ENCODE peak calls at places on chromosomes 6 and 20, in nine cellular contexts. One of them, this sample, is unnamed.

GRCh38 chr6:51753635-51754034 is 333.8 kb downstream of the PKHD1 start:
- DNase-seq in IMR-90: no peak
- DNase-seq in AG09309: no peak
- DNase-seq in lower lobe of right lung: peak; percentile 43
- DNase-seq in AG04450: no peak
- DNase-seq in epithelial cell of proximal tubule: no peak
- DNase-seq in Panc1: no peak
- DNase-seq in sigmoid colon: no peak
- DNase-seq in foreskin fibroblast: no peak
- DNase-seq in this sample: no peak

GRCh38 chr6:8082954-8083858 is 19.0 kb upstream of the BLOC1S5 start:
- DNase-seq in foreskin fibroblast: peak; percentile 86
- DNase-seq in lower lobe of right lung: no peak
- DNase-seq in IMR-90: peak; percentile 96
- DNase-seq in Panc1: no peak
- DNase-seq in AG09309: peak; percentile 86
- DNase-seq in AG04450: peak; percentile 59
- DNase-seq in sigmoid colon: no peak
- DNase-seq in epithelial cell of proximal tubule: peak; percentile 79
- DNase-seq in this sample: peak; percentile 76

GRCh38 chr6:136669299-136669699 is 119.1 kb upstream of the MAP7 start:
- DNase-seq in AG04450: peak; percentile 73
- DNase-seq in epithelial cell of proximal tubule: peak; percentile 91
- DNase-seq in IMR-90: peak; percentile 89
- DNase-seq in foreskin fibroblast: peak; percentile 93
- DNase-seq in Panc1: no peak
- DNase-seq in AG09309: peak; percentile 82
- DNase-seq in lower lobe of right lung: no peak
- DNase-seq in sigmoid colon: no peak
- DNase-seq in this sample: peak; percentile 90

GRCh38 chr20:59403261-59403961 is 103.0 kb downstream of the EDN3 start:
- DNase-seq in IMR-90: no peak
- DNase-seq in AG04450: no peak
- DNase-seq in sigmoid colon: no peak
- DNase-seq in foreskin fibroblast: peak; percentile 12
- DNase-seq in lower lobe of right lung: peak; percentile 55
- DNase-seq in AG09309: no peak
- DNase-seq in Panc1: no peak
- DNase-seq in epithelial cell of proximal tubule: no peak
- DNase-seq in this sample: no peak

GRCh38 chr20:43691928-43692524 is 25.1 kb downstream of the MYBL2 start:
- DNase-seq in sigmoid colon: no peak
- DNase-seq in AG04450: no peak
- DNase-seq in epithelial cell of proximal tubule: no peak
- DNase-seq in Panc1: peak; percentile 27
- DNase-seq in lower lobe of right lung: no peak
- DNase-seq in IMR-90: peak; percentile 18
- DNase-seq in foreskin fibroblast: peak; percentile 56
- DNase-seq in AG09309: peak; percentile 13
- DNase-seq in this sample: no peak

GRCh38 chr20:62880935-62881661 is 19.5 kb upstream of the TCFL5 start:
- DNase-seq in IMR-90: no peak
- DNase-seq in foreskin fibroblast: no peak
- DNase-seq in AG04450: no peak
- DNase-seq in lower lobe of right lung: no peak
- DNase-seq in Panc1: no peak
- DNase-seq in sigmoid colon: no peak
- DNase-seq in AG09309: no peak
- DNase-seq in epithelial cell of proximal tubule: no peak
- DNase-seq in this sample: no peak

GRCh38 chr20:23114018-23114417 is 27.9 kb upstream of the CD93 start:
- DNase-seq in IMR-90: no peak
- DNase-seq in epithelial cell of proximal tubule: no peak
- DNase-seq in AG04450: no peak
- DNase-seq in lower lobe of right lung: peak; percentile 70
- DNase-seq in Panc1: no peak
- DNase-seq in sigmoid colon: no peak
- DNase-seq in foreskin fibroblast: no peak
- DNase-seq in AG09309: no peak
- DNase-seq in this sample: no peak

GRCh38 chr20:49045440-49046086 is 549 bp upstream of the CSE1L start:
- DNase-seq in AG04450: no peak
- DNase-seq in sigmoid colon: peak; percentile 73
- DNase-seq in epithelial cell of proximal tubule: no peak
- DNase-seq in IMR-90: peak; percentile 6
- DNase-seq in AG09309: no peak
- DNase-seq in foreskin fibroblast: peak; percentile 36
- DNase-seq in Panc1: no peak
- DNase-seq in lower lobe of right lung: peak; percentile 68
- DNase-seq in this sample: no peak

GRCh38 chr6:19297880-19298279 is 539.3 kb upstream of the ID4 start:
- DNase-seq in AG09309: no peak
- DNase-seq in IMR-90: no peak
- DNase-seq in AG04450: no peak
- DNase-seq in sigmoid colon: no peak
- DNase-seq in epithelial cell of proximal tubule: no peak
- DNase-seq in foreskin fibroblast: no peak
- DNase-seq in Panc1: no peak
- DNase-seq in lower lobe of right lung: no peak
- DNase-seq in this sample: no peak

DNA sequence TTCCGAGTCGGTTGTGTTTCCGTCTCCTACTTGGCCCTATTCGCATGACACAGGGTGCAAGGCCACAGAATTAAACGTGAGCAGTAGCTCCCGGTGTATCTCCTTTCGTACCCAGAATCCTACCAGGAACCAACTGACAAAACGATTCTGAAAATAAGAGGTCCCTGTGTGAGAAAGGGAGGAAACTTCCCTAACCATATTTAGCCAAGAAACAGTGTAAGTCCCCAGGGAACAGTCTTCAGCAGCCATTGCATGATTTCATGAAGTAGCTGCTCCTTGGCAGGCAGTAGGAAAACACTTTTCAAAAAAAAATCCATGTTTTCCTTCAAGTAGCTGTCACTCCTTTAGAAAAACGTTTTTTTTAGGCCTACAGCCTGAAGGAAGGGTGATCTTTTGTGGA is 46.9 kb downstream of the PDE10A start:
- DNase-seq in AG09309: no peak
- DNase-seq in sigmoid colon: no peak
- DNase-seq in foreskin fibroblast: no peak
- DNase-seq in Panc1: no peak
- DNase-seq in lower lobe of right lung: no peak
- DNase-seq in AG04450: no peak
- DNase-seq in epithelial cell of proximal tubule: no peak
- DNase-seq in IMR-90: peak; percentile 18
- DNase-seq in this sample: peak; percentile 32
- H3K4me3 ChIP-seq in AG09309: no peak overlapping the region
- H3K4me3 ChIP-seq in sigmoid colon: peak overlapping the region; percentile 38
- H3K4me3 ChIP-seq in foreskin fibroblast: no peak overlapping the region
- H3K4me3 ChIP-seq in Panc1: no peak overlapping the region
- H3K4me3 ChIP-seq in lower lobe of right lung: no peak overlapping the region
- H3K4me3 ChIP-seq in AG04450: no peak overlapping the region
- H3K4me3 ChIP-seq in epithelial cell of proximal tubule: no peak overlapping the region
- H3K4me3 ChIP-seq in IMR-90: no peak overlapping the region
- H3K4me3 ChIP-seq in this sample: no peak overlapping the region

GRCh38 chr6:138162947-138163569 is 1.3 kb downstream of the ARFGEF3 start:
- DNase-seq in IMR-90: no peak
- DNase-seq in AG04450: no peak
- DNase-seq in lower lobe of right lung: no peak
- DNase-seq in epithelial cell of proximal tubule: no peak
- DNase-seq in sigmoid colon: no peak
- DNase-seq in Panc1: no peak
- DNase-seq in foreskin fibroblast: no peak
- DNase-seq in AG09309: no peak
- DNase-seq in this sample: no peak

GRCh38 chr6:138160329-138161117 is 1.2 kb upstream of the ARFGEF3 start:
- DNase-seq in Panc1: no peak
- DNase-seq in AG09309: no peak
- DNase-seq in sigmoid colon: no peak
- DNase-seq in IMR-90: no peak
- DNase-seq in lower lobe of right lung: no peak
- DNase-seq in foreskin fibroblast: no peak
- DNase-seq in AG04450: no peak
- DNase-seq in epithelial cell of proximal tubule: no peak
- DNase-seq in this sample: no peak

GRCh38 chr6:138161118-138161433 is 663 bp upstream of the ARFGEF3 start:
- DNase-seq in sigmoid colon: no peak
- DNase-seq in IMR-90: no peak
- DNase-seq in Panc1: no peak
- DNase-seq in lower lobe of right lung: no peak
- DNase-seq in epithelial cell of proximal tubule: no peak
- DNase-seq in foreskin fibroblast: no peak
- DNase-seq in AG09309: no peak
- DNase-seq in AG04450: no peak
- DNase-seq in this sample: no peak

GRCh38 chr6:138162104-138162946 is 586 bp downstream of the ARFGEF3 start:
- DNase-seq in lower lobe of right lung: peak; percentile 50
- DNase-seq in IMR-90: no peak
- DNase-seq in epithelial cell of proximal tubule: no peak
- DNase-seq in sigmoid colon: no peak
- DNase-seq in Panc1: no peak
- DNase-seq in AG09309: no peak
- DNase-seq in foreskin fibroblast: peak; percentile 57
- DNase-seq in AG04450: no peak
- DNase-seq in this sample: no peak

DNA sequence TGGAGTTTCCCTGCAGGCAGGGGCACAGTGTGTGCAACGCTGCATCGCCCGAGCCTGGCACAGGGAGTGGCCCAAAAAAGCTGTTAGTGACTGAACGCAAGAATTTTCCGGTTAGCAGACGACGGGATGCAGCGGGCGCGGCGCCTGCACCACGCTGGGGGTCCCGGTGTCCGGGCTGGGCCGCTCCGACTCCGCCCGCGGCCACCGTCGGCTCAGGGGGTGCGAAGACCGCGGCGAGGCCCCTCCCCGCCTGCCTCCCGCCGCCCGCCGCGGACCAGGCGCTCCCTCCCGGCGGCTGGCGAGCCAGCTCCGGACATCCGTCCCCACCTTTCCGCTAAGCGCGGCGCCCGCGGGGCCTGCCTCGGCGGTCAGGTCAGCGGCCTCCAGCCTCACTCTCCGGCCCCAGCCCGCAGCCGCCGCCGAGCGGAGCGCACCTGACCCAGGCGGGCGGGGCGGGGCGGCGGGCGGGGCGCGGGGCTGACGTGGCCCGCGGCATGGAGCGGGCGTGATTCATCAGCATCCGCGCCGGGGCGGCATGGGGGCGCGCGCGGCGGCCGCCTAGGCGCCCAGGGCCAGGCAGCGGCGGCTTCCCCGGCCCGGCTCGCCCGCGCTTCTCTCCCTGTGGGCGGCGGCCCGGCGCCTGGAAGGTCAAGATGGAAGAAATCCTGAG is at the start of gene ARFGEF3:
- DNase-seq in sigmoid colon: no peak
- DNase-seq in IMR-90: peak; percentile 1
- DNase-seq in lower lobe of right lung: peak; percentile 82
- DNase-seq in AG04450: no peak
- DNase-seq in Panc1: no peak
- DNase-seq in epithelial cell of proximal tubule: no peak
- DNase-seq in foreskin fibroblast: peak; percentile 71
- DNase-seq in AG09309: no peak
- DNase-seq in this sample: no peak
- H3K4me3 ChIP-seq in sigmoid colon: peak within 1 kb of the TSS; percentile 59
- H3K4me3 ChIP-seq in IMR-90: peak within 1 kb of the TSS; percentile 60
- H3K4me3 ChIP-seq in lower lobe of right lung: peak within 1 kb of the TSS; percentile 72
- H3K4me3 ChIP-seq in AG04450: peak within 1 kb of the TSS; percentile 56
- H3K4me3 ChIP-seq in Panc1: peak within 1 kb of the TSS; percentile 56
- H3K4me3 ChIP-seq in epithelial cell of proximal tubule: peak within 1 kb of the TSS; percentile 71
- H3K4me3 ChIP-seq in foreskin fibroblast: peak within 1 kb of the TSS; percentile 55
- H3K4me3 ChIP-seq in AG09309: peak within 1 kb of the TSS; percentile 44
- H3K4me3 ChIP-seq in this sample: peak within 1 kb of the TSS; percentile 71

GRCh38 chr6:105015482-105015881 is 58.6 kb downstream of the LIN28B start:
- DNase-seq in epithelial cell of proximal tubule: no peak
- DNase-seq in AG04450: peak; percentile 3
- DNase-seq in foreskin fibroblast: peak; percentile 66
- DNase-seq in lower lobe of right lung: no peak
- DNase-seq in Panc1: no peak
- DNase-seq in AG09309: peak; percentile 46
- DNase-seq in IMR-90: peak; percentile 61
- DNase-seq in sigmoid colon: no peak
- DNase-seq in this sample: peak; percentile 27

GRCh38 chr6:105024803-105025202 is 67.9 kb downstream of the LIN28B start:
- DNase-seq in sigmoid colon: no peak
- DNase-seq in Panc1: no peak
- DNase-seq in AG09309: no peak
- DNase-seq in IMR-90: no peak
- DNase-seq in foreskin fibroblast: no peak
- DNase-seq in lower lobe of right lung: no peak
- DNase-seq in AG04450: no peak
- DNase-seq in epithelial cell of proximal tubule: no peak
- DNase-seq in this sample: no peak

GRCh38 chr6:105019285-105019684 is 62.4 kb downstream of the LIN28B start:
- DNase-seq in AG09309: no peak
- DNase-seq in Panc1: no peak
- DNase-seq in foreskin fibroblast: no peak
- DNase-seq in IMR-90: no peak
- DNase-seq in sigmoid colon: no peak
- DNase-seq in lower lobe of right lung: no peak
- DNase-seq in epithelial cell of proximal tubule: no peak
- DNase-seq in AG04450: no peak
- DNase-seq in this sample: no peak

GRCh38 chr6:105022416-105022815 is 65.5 kb downstream of the LIN28B start:
- DNase-seq in AG09309: no peak
- DNase-seq in lower lobe of right lung: no peak
- DNase-seq in Panc1: no peak
- DNase-seq in AG04450: no peak
- DNase-seq in epithelial cell of proximal tubule: no peak
- DNase-seq in sigmoid colon: no peak
- DNase-seq in foreskin fibroblast: no peak
- DNase-seq in IMR-90: no peak
- DNase-seq in this sample: no peak

DNA sequence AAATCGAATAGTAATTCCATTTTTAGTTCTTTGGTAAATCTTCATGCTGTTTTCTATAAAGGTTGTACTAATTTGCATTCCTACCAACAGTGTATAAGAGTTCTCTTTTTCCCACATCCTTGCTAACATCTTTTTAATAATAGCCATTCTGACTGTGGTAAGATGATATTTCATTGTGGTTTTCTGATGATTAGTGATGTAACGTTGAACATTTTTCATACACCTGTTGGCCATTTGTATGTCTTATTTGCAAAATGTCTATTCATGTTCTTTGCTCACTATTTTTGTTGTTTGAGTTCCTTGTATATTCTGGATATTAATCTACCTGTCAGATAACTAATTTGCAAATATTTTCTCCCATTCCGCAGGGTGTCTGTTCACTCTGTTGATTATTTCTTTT is 64.5 kb downstream of the LIN28B start:
- DNase-seq in epithelial cell of proximal tubule: no peak
- DNase-seq in Panc1: no peak
- DNase-seq in foreskin fibroblast: no peak
- DNase-seq in AG09309: no peak
- DNase-seq in sigmoid colon: no peak
- DNase-seq in AG04450: no peak
- DNase-seq in IMR-90: no peak
- DNase-seq in lower lobe of right lung: no peak
- DNase-seq in this sample: no peak
- H3K4me3 ChIP-seq in epithelial cell of proximal tubule: no peak overlapping the region
- H3K4me3 ChIP-seq in Panc1: no peak overlapping the region
- H3K4me3 ChIP-seq in foreskin fibroblast: no peak overlapping the region
- H3K4me3 ChIP-seq in AG09309: no peak overlapping the region
- H3K4me3 ChIP-seq in sigmoid colon: no peak overlapping the region
- H3K4me3 ChIP-seq in AG04450: no peak overlapping the region
- H3K4me3 ChIP-seq in IMR-90: no peak overlapping the region
- H3K4me3 ChIP-seq in lower lobe of right lung: no peak overlapping the region
- H3K4me3 ChIP-seq in this sample: no peak overlapping the region

GRCh38 chr6:26223213-26223612 is 136.0 kb downstream of the HFE start:
- DNase-seq in AG04450: no peak
- DNase-seq in lower lobe of right lung: no peak
- DNase-seq in Panc1: no peak
- DNase-seq in sigmoid colon: no peak
- DNase-seq in foreskin fibroblast: no peak
- DNase-seq in IMR-90: peak; percentile 33
- DNase-seq in epithelial cell of proximal tubule: no peak
- DNase-seq in AG09309: no peak
- DNase-seq in this sample: no peak
- H3K4me3 ChIP-seq in AG04450: peak overlapping the region; percentile 67
- H3K4me3 ChIP-seq in lower lobe of right lung: peak overlapping the region; percentile 52
- H3K4me3 ChIP-seq in Panc1: peak overlapping the region; percentile 45
- H3K4me3 ChIP-seq in sigmoid colon: peak overlapping the region; percentile 59
- H3K4me3 ChIP-seq in foreskin fibroblast: peak overlapping the region; percentile 60
- H3K4me3 ChIP-seq in IMR-90: peak overlapping the region; percentile 71
- H3K4me3 ChIP-seq in epithelial cell of proximal tubule: peak overlapping the region; percentile 69
- H3K4me3 ChIP-seq in AG09309: peak overlapping the region; percentile 38
- H3K4me3 ChIP-seq in this sample: peak overlapping the region; percentile 66